ENCODE peak calls at places on chromosomes 16 and 17, in eight cellular contexts. N is uterus, E is HCT116, Z is right lobe of liver, R is endothelial cell of umbilical vein, K is A549, X is tibial nerve, G is HepG2. U is an unnamed sample.

GRCh38 chr16:11871193-11871592 is 19.9 kb upstream of the RSL1D1 start:
- DNase-seq in N (no peak), K (no peak), G (peak), Z (no peak), R (peak), X (peak), E (no peak), U (no peak)

GRCh38 chr16:13401631-13402030 is 500.2 kb downstream of the SHISA9 start:
- DNase-seq in R (no peak), G (no peak), E (no peak), Z (no peak), K (no peak), X (no peak), N (no peak), U (no peak)

GRCh38 chr16:73126453-73126853 is 78.5 kb upstream of the ZFHX3 start:
- DNase-seq in E (no peak), Z (no peak), G (peak), N (peak), X (peak), K (no peak), R (no peak), U (no peak)

GRCh38 chr17:73720187-73720834 is 76.1 kb upstream of the SDK2 start:
- DNase-seq in E (no peak), N (no peak), X (no peak), G (peak), K (no peak), Z (no peak), R (no peak), U (no peak)

GRCh38 chr16:75351183-75351582 is 82.1 kb downstream of the CFDP1 start:
- DNase-seq in G (no peak), N (no peak), R (peak), X (no peak), K (peak), E (no peak), Z (no peak), U (no peak)

GRCh38 chr16:11183035-11183812 is 72.8 kb downstream of the SOCS1 start:
- DNase-seq in G (no peak), K (no peak), E (no peak), Z (no peak), R (no peak), X (no peak), N (no peak), U (no peak)

GRCh38 chr16:5504028-5504758 is 406.6 kb upstream of the EEF2KMT start:
- DNase-seq in X (no peak), K (no peak), Z (no peak), G (no peak), E (no peak), R (no peak), N (no peak), U (peak)

GRCh38 chr16:21260870-21261791 is 17.0 kb downstream of the CRYM start:
- DNase-seq in R (peak), N (peak), X (no peak), G (peak), Z (peak), E (peak), K (peak), U (no peak)

GRCh38 chr17:43013296-43013695 is 6.7 kb downstream of the IFI35 start:
- DNase-seq in G (no peak), X (no peak), K (no peak), E (no peak), R (no peak), Z (peak), N (no peak), U (no peak)

GRCh38 chr17:32142857-32143524 is 689 bp downstream of the RHOT1 start:
- DNase-seq in X (peak), G (peak), K (peak), N (no peak), Z (peak), R (peak), E (peak), U (peak)

GRCh38 chr16:88792078-88792550 is 7.1 kb upstream of the PIEZO1 start:
- DNase-seq in G (no peak), Z (no peak), N (no peak), X (no peak), R (no peak), K (no peak), E (no peak), U (no peak)
- H3K4me3 ChIP-seq in G (peak), Z (no peak), N (no peak), X (no peak), R (no peak), K (no peak), E (no peak), U (no peak)

DNA sequence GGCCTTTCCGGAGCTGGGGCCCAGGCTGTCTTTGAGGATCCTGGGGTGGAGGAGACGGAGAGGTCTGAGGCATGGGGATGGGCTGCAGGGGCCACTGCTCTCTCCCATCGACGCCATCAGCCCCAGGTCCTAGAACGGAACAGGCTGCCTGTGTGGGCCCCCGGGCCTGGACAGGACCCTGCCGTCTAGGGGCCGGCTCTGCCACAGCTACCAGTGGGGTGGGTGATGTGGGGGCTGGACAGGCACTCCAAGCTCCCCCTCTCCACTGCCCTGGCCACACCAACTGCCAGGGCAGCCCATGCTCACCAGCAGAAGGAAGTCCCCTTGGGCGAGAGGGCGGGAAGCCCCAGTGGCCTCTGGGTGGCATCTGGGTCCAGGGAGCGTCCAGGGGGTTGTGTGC is 37.8 kb downstream of the ENGASE start:
- DNase-seq in G (no peak), R (no peak), X (no peak), E (no peak), K (no peak), Z (no peak), N (no peak), U (no peak)
- TF ChIP-seq CTCF in G (no peak), R (no peak), X (no peak), E (no peak), K (no peak), Z (no peak), N (no peak), U (no peak)

GRCh38 chr17:7281074-7281952 is at the start of gene SLC2A4:
- DNase-seq in N (peak), R (peak), E (peak), Z (peak), K (peak), X (peak), G (peak), U (peak)

GRCh38 chr17:7282752-7283321 is 1.3 kb downstream of the SLC2A4 start:
- DNase-seq in G (peak), N (no peak), X (no peak), E (no peak), K (no peak), R (no peak), Z (no peak), U (no peak)

GRCh38 chr17:7283471-7284216 is 2.1 kb downstream of the SLC2A4 start:
- DNase-seq in R (no peak), Z (no peak), N (no peak), K (no peak), E (no peak), G (no peak), X (no peak), U (no peak)

GRCh38 chr17:7280519-7281073 is 922 bp upstream of the SLC2A4 start:
- DNase-seq in E (peak), R (peak), Z (peak), G (peak), K (peak), N (peak), X (peak), U (peak)

DNA sequence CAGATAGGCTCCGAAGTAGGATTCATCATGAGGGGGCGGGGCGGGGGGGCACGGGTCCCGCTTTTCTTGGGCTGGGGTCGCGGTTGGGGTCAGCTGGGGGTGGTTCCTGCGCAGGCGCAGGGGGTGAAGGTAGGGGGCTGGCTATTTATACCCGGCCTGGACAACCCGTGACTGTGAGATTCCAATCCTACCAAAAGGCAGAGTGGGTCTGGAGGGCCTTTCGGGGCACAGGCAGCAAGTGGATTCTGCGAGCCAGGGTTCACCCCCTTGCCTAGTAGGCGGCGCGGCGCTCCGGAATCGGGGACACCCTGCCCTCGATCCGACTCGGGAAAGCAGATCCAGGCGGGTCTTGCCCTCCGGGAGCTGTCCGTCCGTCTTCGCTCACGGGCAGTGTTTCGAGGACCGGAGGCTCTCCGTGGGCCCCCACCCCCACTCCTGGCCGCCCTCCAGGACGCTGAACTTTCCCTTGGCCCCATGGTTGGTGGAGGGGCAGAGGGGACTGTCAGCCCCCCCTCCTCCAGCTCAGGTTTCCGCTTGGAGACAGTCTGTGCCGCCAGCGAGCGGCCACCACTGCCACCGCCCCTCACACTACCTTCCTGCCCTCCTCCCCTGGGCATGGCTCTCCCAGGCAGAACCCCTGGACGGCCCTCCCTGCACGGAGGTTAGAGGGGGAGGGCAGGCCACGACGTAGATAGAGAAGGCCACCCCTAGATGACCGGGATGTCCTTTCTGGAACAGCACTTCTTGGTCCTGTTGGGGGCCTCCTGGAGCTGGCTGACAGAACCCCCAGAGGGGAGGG is 634 bp downstream of the SLC2A4 start:
- DNase-seq in K (no peak), R (no peak), Z (no peak), X (no peak), G (no peak), E (no peak), N (peak), U (no peak)
- TF ChIP-seq POLR2A in K (no peak), R (no peak), Z (no peak), X (no peak), G (no peak), E (no peak), N (no peak), U (no peak)

DNA sequence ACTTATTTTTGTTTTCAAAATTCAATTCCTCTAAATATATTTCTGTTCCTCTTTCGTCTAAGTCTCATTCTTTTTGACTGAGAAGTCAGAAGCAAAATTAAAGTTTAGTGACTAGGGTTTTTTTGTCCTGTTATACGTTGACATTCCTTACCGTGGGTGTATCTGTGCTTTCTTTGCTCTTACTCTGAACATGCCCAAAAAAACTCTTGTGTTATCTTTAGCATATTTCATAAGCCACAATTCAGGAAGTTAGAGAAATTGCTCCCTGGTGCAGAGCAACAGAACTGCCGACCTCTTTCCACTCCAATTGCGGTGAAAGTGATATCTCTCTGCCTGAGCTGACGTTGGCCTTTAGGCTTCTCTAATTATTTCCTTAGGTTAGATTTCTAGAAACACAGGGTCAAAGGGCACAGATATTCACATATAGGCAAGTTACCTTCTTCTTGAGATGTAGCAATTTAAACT is 65.7 kb downstream of the CENPV start:
- DNase-seq in X (peak), G (peak), E (no peak), R (peak), K (no peak), Z (no peak), N (no peak), U (no peak)
- H3K4me3 ChIP-seq in X (no peak), G (no peak), E (no peak), R (no peak), K (no peak), Z (no peak), N (no peak), U (no peak)

GRCh38 chr17:39925282-39926134 is 1.9 kb downstream of the ORMDL3 start:
- DNase-seq in X (no peak), E (no peak), K (no peak), Z (no peak), N (no peak), G (no peak), R (no peak), U (no peak)

GRCh38 chr17:39924691-39925055 is 2.7 kb downstream of the ORMDL3 start:
- DNase-seq in R (no peak), G (no peak), E (no peak), K (no peak), N (no peak), X (no peak), Z (peak), U (no peak)

GRCh38 chr17:39923230-39923629 is 4.2 kb downstream of the ORMDL3 start:
- DNase-seq in E (no peak), Z (no peak), N (no peak), K (no peak), R (no peak), X (no peak), G (no peak), U (no peak)

GRCh38 chr17:39922006-39922405 is 3.6 kb upstream of the GSDMB start:
- DNase-seq in K (no peak), E (no peak), X (no peak), G (no peak), N (no peak), Z (peak), R (no peak), U (no peak)

DNA sequence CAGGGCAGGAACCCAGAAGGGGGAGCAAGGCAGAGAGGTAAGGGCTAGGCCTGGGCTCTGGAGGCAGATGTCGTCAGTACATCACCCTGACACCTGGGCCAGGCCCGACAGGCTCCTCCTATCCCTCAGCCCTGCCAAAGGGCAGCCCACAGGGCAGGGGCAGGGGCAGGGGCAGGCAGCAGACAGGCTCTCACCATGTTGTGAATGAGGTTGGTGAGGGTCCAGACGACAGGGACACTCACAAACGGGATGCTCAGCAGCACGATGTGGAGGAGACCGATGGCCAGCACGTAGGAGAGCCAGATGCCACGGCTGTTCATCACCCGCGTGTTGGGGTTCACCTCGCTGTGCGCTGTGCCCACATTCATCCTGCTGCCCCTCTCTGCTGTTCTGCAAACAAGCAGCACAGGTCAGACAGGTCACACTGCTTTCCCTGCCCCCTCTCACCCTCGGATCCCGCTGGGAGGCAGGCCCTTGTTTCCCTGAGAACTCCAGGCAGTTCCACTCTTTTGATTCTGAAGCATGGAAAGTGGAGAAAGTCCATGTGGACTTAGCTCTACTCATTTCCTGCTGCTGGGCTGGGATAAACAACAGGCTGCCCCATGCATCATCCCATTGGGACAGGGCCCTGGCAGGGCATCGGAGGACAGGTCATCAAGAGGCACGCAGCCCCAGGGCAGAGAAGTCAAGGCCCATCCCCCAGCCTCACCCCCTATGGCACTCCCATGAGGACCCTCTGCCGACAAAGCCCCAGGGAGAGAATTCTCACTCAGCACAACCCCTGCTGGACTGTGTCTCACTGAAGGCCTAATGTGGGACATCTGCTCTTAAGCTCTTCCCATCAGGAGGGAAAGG is 3.3 kb downstream of the ORMDL3 start:
- DNase-seq in R (peak), X (no peak), Z (peak), E (no peak), K (no peak), G (peak), N (no peak), U (no peak)
- TF ChIP-seq CTCF in R (no peak), X (no peak), Z (no peak), E (no peak), K (peak), G (peak), N (no peak), U (no peak)

DNA sequence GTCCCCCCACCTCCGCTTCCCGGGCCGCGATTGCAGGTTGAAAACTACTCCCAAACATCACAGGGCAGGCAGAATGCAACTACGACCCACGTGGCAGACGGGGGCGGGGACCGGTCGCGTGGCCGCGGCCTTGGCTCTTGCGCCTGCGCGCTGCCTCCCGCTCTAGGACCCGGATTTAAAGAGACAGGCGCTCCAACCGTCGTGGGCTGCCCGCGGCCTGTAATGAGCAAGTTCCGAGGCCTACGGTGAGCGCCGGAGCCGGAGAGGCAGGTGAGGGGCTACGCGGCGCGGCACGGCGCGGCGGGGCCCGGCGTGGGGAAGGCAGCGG is at the start of gene LIG3:
- DNase-seq in E (peak), N (peak), K (peak), X (peak), Z (peak), G (peak), R (peak), U (peak)
- TF ChIP-seq POLR2A in E (peak), N (peak), K (peak), X (peak), Z (peak), G (peak), R (no peak), U (peak)

GRCh38 chr16:1153480-1154160 is 714 bp downstream of the CACNA1H start:
- DNase-seq in R (no peak), N (no peak), Z (no peak), X (no peak), G (no peak), K (peak), E (no peak), U (no peak)
- H3K4me3 ChIP-seq in R (no peak), N (peak), Z (no peak), X (no peak), G (no peak), K (peak), E (no peak), U (peak)

GRCh38 chr16:30030011-30030685 is 923 bp downstream of the TLCD3B start:
- DNase-seq in K (no peak), R (no peak), G (no peak), E (no peak), X (no peak), Z (no peak), N (no peak), U (no peak)

GRCh38 chr16:30026449-30026848 is 3.5 kb downstream of the C16orf92 start:
- DNase-seq in N (no peak), E (no peak), Z (no peak), G (no peak), X (no peak), K (no peak), R (no peak), U (no peak)

GRCh38 chr16:30030841-30031413 is at the start of gene TLCD3B:
- DNase-seq in G (no peak), X (no peak), R (no peak), N (no peak), E (no peak), Z (no peak), K (no peak), U (no peak)

GRCh38 chr16:30027588-30028437 is 3.3 kb downstream of the TLCD3B start:
- DNase-seq in N (no peak), Z (no peak), K (no peak), X (no peak), E (no peak), R (no peak), G (no peak), U (no peak)

DNA sequence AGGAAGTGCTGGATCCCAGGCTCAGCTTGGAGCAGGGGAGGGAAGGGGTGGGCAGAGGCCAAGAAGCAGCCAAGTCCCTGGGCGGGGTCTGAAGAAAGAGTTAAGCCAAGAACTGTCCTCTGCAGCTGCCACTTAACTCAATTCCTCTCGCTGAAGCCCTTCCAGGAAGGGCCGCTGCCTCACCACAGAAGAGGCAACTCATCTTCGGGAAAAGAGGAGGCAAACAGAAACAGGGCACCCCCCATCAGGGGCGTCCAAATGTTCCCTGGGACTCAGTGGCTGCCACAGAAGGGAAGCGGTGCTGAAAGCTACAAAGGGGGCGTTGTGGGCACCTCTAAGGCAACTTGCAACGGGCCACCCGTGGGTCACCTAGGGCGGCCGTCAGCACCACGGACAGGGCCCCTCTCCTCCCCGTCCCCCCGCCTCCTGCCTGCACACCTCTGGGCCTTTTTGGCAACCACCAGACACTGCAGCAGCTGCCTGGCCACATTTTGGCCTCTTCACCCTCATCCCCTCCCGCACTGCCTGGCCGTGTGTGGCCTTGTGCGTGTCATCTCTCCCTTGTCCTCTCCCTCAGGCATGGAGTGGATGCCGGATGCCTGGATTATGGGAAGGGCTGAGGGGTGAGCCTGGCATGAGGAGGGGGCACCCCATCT is 2.5 kb downstream of the TLCD3B start:
- DNase-seq in X (no peak), N (no peak), K (no peak), R (no peak), Z (no peak), G (no peak), E (no peak), U (no peak)
- TF ChIP-seq CTCF in X (no peak), N (no peak), K (no peak), R (no peak), Z (no peak), G (no peak), E (no peak), U (no peak)

GRCh38 chr16:48359983-48360382 is 25.2 kb downstream of the SIAH1 start:
- DNase-seq in X (no peak), N (no peak), K (no peak), G (no peak), R (no peak), Z (no peak), E (no peak), U (no peak)
- TF ChIP-seq POLR2A in X (no peak), N (no peak), K (no peak), G (no peak), R (no peak), Z (no peak), E (no peak), U (no peak)

U was measured in prostate gland.